ENCODE peak calls at places on chromosomes 2 and 18, in ten cellular contexts. S is endodermal cell; N is CD8-positive, alpha-beta memory T cell; E is neuronal stem cell; U is spleen; Y is CD4-positive, CD25-positive, alpha-beta regulatory T cell; F is HCT116; V is heart right ventricle; K is CD4-positive, alpha-beta T cell; I is neural progenitor cell. W is an unnamed sample.

GRCh38 chr2:19554520-19554919 is 196.1 kb upstream of the OSR1 start:
- DNase-seq in S (no peak), N (no peak), E (no peak), U (no peak), Y (no peak), F (no peak), V (no peak), K (no peak), I (no peak), W (no peak)

GRCh38 chr18:49368161-49368875 is 92.1 kb downstream of the DYM start:
- DNase-seq in S (no peak), N (no peak), E (no peak), U (no peak), Y (no peak), F (no peak), V (no peak), K (no peak), I (no peak), W (no peak)

GRCh38 chr2:176729706-176730569 is 460.7 kb downstream of the MTX2 start:
- DNase-seq in S (no peak), N (no peak), E (no peak), U (no peak), Y (no peak), F (no peak), V (peak), K (no peak), I (no peak), W (no peak)

GRCh38 chr2:49351531-49351930 is 197.2 kb upstream of the FSHR start:
- DNase-seq in S (peak), N (no peak), E (no peak), U (no peak), Y (no peak), F (no peak), V (no peak), K (no peak), I (no peak), W (no peak)

GRCh38 chr18:58161659-58162058 is 117.6 kb downstream of the NEDD4L start:
- DNase-seq in S (peak), N (no peak), E (no peak), U (no peak), Y (no peak), F (peak), V (no peak), K (no peak), I (peak), W (no peak)

GRCh38 chr2:94759211-94759610 is 112.0 kb upstream of the TEKT4 start:
- DNase-seq in S (no peak), N (no peak), E (no peak), U (no peak), Y (no peak), F (peak), V (no peak), K (no peak), I (no peak), W (no peak)

GRCh38 chr2:189541591-189541990 is 39.0 kb downstream of the SLC40A1 start:
- DNase-seq in S (no peak), N (no peak), E (no peak), U (no peak), Y (no peak), F (no peak), V (no peak), K (no peak), I (no peak), W (no peak)

GRCh38 chr2:128594953-128595677 is 276.4 kb upstream of the HS6ST1 start:
- DNase-seq in S (no peak), N (no peak), E (no peak), U (no peak), Y (no peak), F (no peak), V (no peak), K (no peak), I (no peak), W (no peak)

GRCh38 chr2:11738589-11739436 is 7.6 kb upstream of the LPIN1 start:
- DNase-seq in S (peak), N (peak), E (no peak), U (no peak), Y (peak), F (peak), V (peak), K (no peak), I (peak), W (no peak)

GRCh38 chr2:76978064-76978463 is 544.1 kb downstream of the LRRTM4 start:
- DNase-seq in S (no peak), N (no peak), E (no peak), U (no peak), Y (no peak), F (no peak), V (no peak), K (no peak), I (no peak), W (no peak)

GRCh38 chr2:159600752-159601151 is 15.6 kb downstream of the BAZ2B start:
- DNase-seq in S (no peak), N (no peak), E (no peak), U (no peak), Y (no peak), F (peak), V (no peak), K (no peak), I (no peak), W (no peak)

GRCh38 chr18:5787936-5788335 is 107.4 kb downstream of the TMEM200C start:
- DNase-seq in S (peak), N (no peak), E (no peak), U (no peak), Y (no peak), F (no peak), V (no peak), K (no peak), I (no peak), W (no peak)

GRCh38 chr18:58351776-58352175 is 277.1 kb downstream of the ALPK2 start:
- DNase-seq in S (no peak), N (no peak), E (no peak), U (no peak), Y (no peak), F (no peak), V (no peak), K (no peak), I (no peak), W (no peak)

GRCh38 chr2:17792515-17792914 is 23.7 kb upstream of the MSGN1 start:
- DNase-seq in S (no peak), N (no peak), E (no peak), U (no peak), Y (no peak), F (no peak), V (no peak), K (no peak), I (no peak), W (no peak)

GRCh38 chr2:85501244-85501643 is 37.7 kb upstream of the MAT2A start:
- DNase-seq in S (peak), N (no peak), E (no peak), U (no peak), Y (no peak), F (no peak), V (no peak), K (no peak), I (no peak), W (no peak)

GRCh38 chr2:133644850-133645249 is 76.6 kb upstream of the NCKAP5 start:
- DNase-seq in S (no peak), N (no peak), E (no peak), U (no peak), Y (no peak), F (no peak), V (no peak), K (no peak), I (no peak), W (no peak)

GRCh38 chr2:20496477-20496876 is 49.6 kb downstream of the RHOB start:
- DNase-seq in S (no peak), N (no peak), E (no peak), U (no peak), Y (no peak), F (peak), V (no peak), K (no peak), I (no peak), W (no peak)

GRCh38 chr2:212170382-212170781 is 368.2 kb downstream of the ERBB4 start:
- DNase-seq in S (no peak), N (no peak), E (no peak), U (no peak), Y (no peak), F (no peak), V (no peak), K (no peak), I (no peak), W (no peak)

GRCh38 chr2:75403991-75404428 is 156.7 kb downstream of the EVA1A start:
- DNase-seq in S (no peak), N (no peak), E (peak), U (no peak), Y (peak), F (peak), V (peak), K (no peak), I (peak), W (no peak)

GRCh38 chr2:211435331-211435730 is 878.9 kb downstream of the CPS1 start:
- DNase-seq in S (peak), N (no peak), E (no peak), U (no peak), Y (no peak), F (no peak), V (no peak), K (no peak), I (peak), W (no peak)

GRCh38 chr2:237191693-237192076 is 106.0 kb downstream of the COPS8 start:
- DNase-seq in S (no peak), N (no peak), E (no peak), U (no peak), Y (no peak), F (no peak), V (no peak), K (no peak), I (no peak), W (no peak)

GRCh38 chr2:217289909-217290283 is 430.0 kb upstream of the TNP1 start:
- DNase-seq in S (no peak), N (no peak), E (peak), U (no peak), Y (no peak), F (no peak), V (no peak), K (no peak), I (peak), W (no peak)

GRCh38 chr2:181785677-181786344 is 105.5 kb upstream of the NEUROD1 start:
- DNase-seq in S (no peak), N (no peak), E (no peak), U (no peak), Y (no peak), F (peak), V (no peak), K (no peak), I (no peak), W (no peak)

GRCh38 chr18:25223211-25223610 is 128.8 kb downstream of the ZNF521 start:
- DNase-seq in S (peak), N (no peak), E (no peak), U (no peak), Y (no peak), F (no peak), V (no peak), K (no peak), I (peak), W (no peak)

GRCh38 chr2:39665811-39666488 is at the start of gene TMEM178A:
- DNase-seq in S (peak), N (no peak), E (no peak), U (peak), Y (no peak), F (no peak), V (no peak), K (no peak), I (peak), W (no peak)

GRCh38 chr2:102841107-102841840 is 79.4 kb downstream of the TMEM182 start:
- DNase-seq in S (peak), N (no peak), E (peak), U (no peak), Y (no peak), F (peak), V (peak), K (no peak), I (peak), W (peak)

GRCh38 chr2:219720956-219721355 is 93.5 kb downstream of the SLC4A3 start:
- DNase-seq in S (no peak), N (no peak), E (no peak), U (no peak), Y (no peak), F (no peak), V (no peak), K (no peak), I (no peak), W (no peak)

GRCh38 chr2:96233880-96234316 is 25.3 kb upstream of the STARD7 start:
- DNase-seq in S (no peak), N (no peak), E (no peak), U (no peak), Y (no peak), F (no peak), V (no peak), K (no peak), I (no peak), W (no peak)

GRCh38 chr2:6820903-6821584 is 44.7 kb downstream of the CMPK2 start:
- DNase-seq in S (no peak), N (no peak), E (no peak), U (no peak), Y (no peak), F (no peak), V (peak), K (no peak), I (no peak), W (no peak)

GRCh38 chr2:151506170-151506569 is 96.5 kb downstream of the RIF1 start:
- DNase-seq in S (no peak), N (no peak), E (no peak), U (no peak), Y (no peak), F (no peak), V (no peak), K (no peak), I (no peak), W (no peak)

GRCh38 chr2:129741623-129742022 is 237.8 kb upstream of the RAB6C start:
- DNase-seq in S (no peak), N (no peak), E (no peak), U (no peak), Y (no peak), F (no peak), V (no peak), K (no peak), I (no peak), W (no peak)

DNA sequence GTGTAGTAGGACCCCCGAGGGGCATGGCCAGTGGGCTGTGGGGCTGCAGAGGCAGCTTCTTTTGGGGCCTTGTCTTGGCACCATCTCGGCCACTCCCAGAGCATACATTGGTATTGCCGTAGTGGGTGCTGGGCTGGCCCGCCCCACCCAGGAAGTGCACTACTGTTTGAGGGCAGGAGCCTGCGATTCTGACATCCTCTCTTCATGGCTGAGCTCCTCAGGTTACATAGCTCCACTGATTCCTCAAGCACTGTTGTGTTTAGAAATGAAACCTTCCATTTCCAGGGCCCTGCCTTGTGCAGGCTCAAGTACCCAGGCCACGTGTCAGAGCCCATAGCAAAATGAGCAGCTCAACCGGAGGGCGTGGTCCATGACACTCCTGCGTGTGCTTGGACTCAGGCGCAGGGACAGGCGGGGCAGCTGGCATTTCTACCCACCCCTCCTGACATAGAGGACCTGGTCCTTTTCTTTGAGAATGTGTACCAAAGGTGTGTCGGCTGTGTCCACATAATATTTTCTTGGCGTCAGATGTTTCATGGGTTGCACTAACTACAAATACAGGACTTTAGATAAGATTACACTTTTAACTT is 67.9 kb downstream of the DGKD start:
- DNase-seq in S (no peak), N (peak), E (no peak), U (peak), Y (peak), F (no peak), V (no peak), K (peak), I (no peak), W (no peak)
- H3K27ac ChIP-seq in S (no peak), N (no peak), E (no peak), U (peak), Y (peak), F (peak), V (no peak), K (peak), I (no peak), W (no peak)

GRCh38 chr18:13374096-13374467 is 155.5 kb downstream of the LDLRAD4 start:
- DNase-seq in S (peak), N (no peak), E (no peak), U (no peak), Y (no peak), F (no peak), V (no peak), K (no peak), I (no peak), W (no peak)

GRCh38 chr18:13376841-13377351 is 158.3 kb downstream of the LDLRAD4 start:
- DNase-seq in S (peak), N (peak), E (no peak), U (no peak), Y (peak), F (no peak), V (no peak), K (peak), I (no peak), W (no peak)

GRCh38 chr18:13376298-13376840 is 157.8 kb downstream of the LDLRAD4 start:
- DNase-seq in S (peak), N (peak), E (no peak), U (no peak), Y (no peak), F (no peak), V (no peak), K (peak), I (no peak), W (no peak)

GRCh38 chr18:13374468-13375301 is 156.1 kb downstream of the LDLRAD4 start:
- DNase-seq in S (peak), N (no peak), E (no peak), U (no peak), Y (no peak), F (no peak), V (no peak), K (no peak), I (no peak), W (no peak)

GRCh38 chr18:13375302-13376255 is 157.0 kb downstream of the LDLRAD4 start:
- DNase-seq in S (peak), N (peak), E (no peak), U (no peak), Y (peak), F (peak), V (peak), K (peak), I (no peak), W (peak)
- H3K27ac ChIP-seq in S (peak), N (no peak), E (no peak), U (peak), Y (peak), F (peak), V (peak), K (peak), I (no peak), W (peak)

GRCh38 chr18:63591725-63592124 is 4.6 kb downstream of the SERPINB13 start:
- DNase-seq in S (no peak), N (no peak), E (no peak), U (no peak), Y (no peak), F (no peak), V (no peak), K (no peak), I (no peak), W (no peak)
- H3K27ac ChIP-seq in S (no peak), N (no peak), E (no peak), U (no peak), Y (no peak), F (no peak), V (no peak), K (no peak), I (no peak), W (no peak)

DNA sequence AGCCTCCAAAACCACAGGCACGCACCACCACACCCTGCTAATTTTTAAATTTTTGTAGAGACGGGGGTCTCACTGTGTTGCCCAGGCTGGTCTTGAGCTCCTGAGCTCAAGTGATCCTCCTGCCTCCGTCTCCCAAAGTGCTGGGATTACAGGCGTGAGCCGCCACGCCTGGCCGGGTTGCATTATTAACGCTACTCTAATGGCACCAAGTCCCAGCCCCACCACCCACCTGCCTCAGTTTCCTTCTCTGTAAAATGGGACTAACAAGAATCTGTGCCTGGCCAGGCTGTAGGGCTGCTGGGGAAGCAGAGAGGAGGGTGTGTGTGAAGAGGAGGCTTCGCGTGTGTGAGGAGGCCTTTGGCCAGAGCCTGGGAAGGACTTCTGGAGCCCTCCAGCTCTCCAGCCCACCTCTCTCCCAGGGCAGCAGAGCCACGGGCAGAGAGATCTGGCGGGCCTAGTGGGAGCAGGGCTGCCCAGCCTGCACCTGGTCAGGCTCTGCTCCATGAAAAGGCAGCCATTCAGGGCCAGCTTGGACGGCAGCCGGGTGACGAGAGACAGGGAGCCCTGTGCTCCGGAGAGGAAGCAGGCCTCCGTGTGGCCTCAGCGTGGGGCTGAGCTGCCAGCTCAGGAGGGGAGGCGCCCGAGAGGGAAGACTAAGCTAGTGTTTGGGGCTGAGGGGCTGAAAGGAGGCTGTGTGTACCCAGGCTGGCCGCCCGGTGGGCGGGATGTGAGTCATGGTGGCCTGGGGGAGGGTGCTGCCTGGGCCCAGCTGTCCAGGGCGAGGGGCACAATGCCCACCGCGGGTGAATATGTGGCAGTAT is 7.4 kb upstream of the B3GNT7 start:
- DNase-seq in S (peak), N (no peak), E (no peak), U (no peak), Y (no peak), F (no peak), V (peak), K (no peak), I (no peak), W (peak)
- H3K27ac ChIP-seq in S (no peak), N (no peak), E (no peak), U (no peak), Y (no peak), F (no peak), V (no peak), K (no peak), I (no peak), W (peak)

DNA sequence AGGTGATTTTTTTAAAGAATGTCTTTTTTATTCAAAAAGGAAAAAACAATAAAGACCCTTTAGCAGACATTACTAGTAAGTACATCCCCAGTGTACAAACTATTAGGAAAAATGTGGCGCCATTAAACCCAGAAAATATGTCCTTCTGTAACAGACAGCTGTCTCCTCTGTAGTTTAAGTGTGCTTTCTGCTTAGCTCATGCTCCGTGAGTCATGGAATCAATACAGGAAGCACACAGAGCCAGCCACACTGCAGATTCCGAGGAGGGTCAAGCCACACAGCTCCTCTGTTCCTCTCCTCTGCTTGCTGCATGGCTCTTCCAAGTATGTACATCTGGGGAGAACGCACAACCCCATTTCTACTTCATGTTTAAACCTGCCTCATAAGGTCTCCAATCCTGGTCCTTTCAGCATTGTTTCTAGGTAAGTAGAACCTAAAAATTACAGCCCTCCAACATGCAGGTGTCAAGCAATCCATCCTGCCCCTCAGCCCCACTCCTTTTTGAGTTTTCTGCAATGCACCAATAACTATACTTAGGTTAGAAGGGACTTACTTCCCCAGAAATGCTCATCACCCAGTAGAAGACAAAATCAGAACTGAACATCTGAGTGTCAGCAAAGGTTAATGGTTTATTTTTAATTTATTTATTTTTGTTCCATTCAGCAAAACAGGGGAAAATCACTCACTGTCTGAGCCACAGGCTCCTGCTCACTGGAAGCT is 37.5 kb downstream of the ACVR1 start:
- DNase-seq in S (peak), N (no peak), E (peak), U (no peak), Y (no peak), F (peak), V (peak), K (no peak), I (peak), W (no peak)
- H3K27ac ChIP-seq in S (peak), N (peak), E (no peak), U (peak), Y (no peak), F (peak), V (peak), K (no peak), I (peak), W (no peak)

DNA sequence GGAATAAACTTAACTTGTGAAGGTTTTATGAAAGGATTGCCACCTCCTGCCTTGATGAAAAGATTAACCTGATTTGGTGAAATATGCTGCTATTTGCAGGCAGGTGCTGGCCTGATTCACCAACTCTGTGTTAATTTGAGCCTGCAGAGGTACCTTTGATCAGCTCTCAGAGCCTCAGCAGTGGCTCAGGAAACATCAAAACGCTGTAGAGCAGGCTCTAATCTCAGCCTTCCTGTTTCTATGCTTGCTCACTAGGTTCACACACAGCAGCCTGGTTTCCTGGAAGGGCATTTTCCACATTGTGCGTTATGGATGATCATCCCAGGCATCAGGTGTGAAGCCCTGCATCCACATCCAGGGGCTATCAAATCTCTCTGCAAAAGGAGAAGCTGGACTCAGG is 16.9 kb downstream of the TGIF1 start:
- DNase-seq in S (peak), N (no peak), E (no peak), U (no peak), Y (peak), F (no peak), V (no peak), K (no peak), I (peak), W (no peak)
- H3K27ac ChIP-seq in S (no peak), N (no peak), E (no peak), U (no peak), Y (no peak), F (peak), V (no peak), K (no peak), I (peak), W (no peak)

W was measured in caudate nucleus.